ENCODE peak calls at places on chromosomes 13 and 19, in four cellular contexts. Z is glutamatergic neuron, I is GM13976, H is neural progenitor cell. N is an unnamed sample.

GRCh38 chr13:111233080-111233479 is 87.4 kb upstream of the TEX29 start:
- DNase-seq in Z (no peak), I (no peak), H (no peak), N (no peak)

GRCh38 chr19:3936506-3937442 is 3.9 kb downstream of the NMRK2 start:
- DNase-seq in Z (no peak), I (no peak), H (no peak), N (no peak)

GRCh38 chr13:73035660-73036059 is 23.1 kb upstream of the KLF5 start:
- DNase-seq in Z (no peak), I (no peak), H (no peak), N (no peak)

GRCh38 chr19:5631511-5632240 is 8.8 kb downstream of the SAFB start:
- DNase-seq in Z (no peak), I (no peak), H (no peak), N (no peak)

GRCh38 chr19:40614595-40615411 is 13.6 kb downstream of the LTBP4 start:
- DNase-seq in Z (peak; percentile 83), I (peak; percentile 82), H (peak; percentile 92), N (peak; percentile 94)

GRCh38 chr13:29801102-29801501 is 49.3 kb downstream of the UBL3 start:
- DNase-seq in Z (peak; percentile 41), I (no peak), H (no peak), N (no peak)

GRCh38 chr19:51064534-51065220 is at the start of gene KLK13:
- DNase-seq in Z (peak; percentile 34), I (peak; percentile 59), H (peak; percentile 26), N (no peak)

GRCh38 chr19:46617566-46618079 is 7.3 kb downstream of the PTGIR start:
- DNase-seq in Z (no peak), I (no peak), H (no peak), N (no peak)

GRCh38 chr13:80888421-80888820 is 547.5 kb upstream of the SPRY2 start:
- DNase-seq in Z (no peak), I (no peak), H (no peak), N (no peak)

GRCh38 chr19:33220115-33220514 is 5.5 kb downstream of the SLC7A10 start:
- DNase-seq in Z (no peak), I (no peak), H (no peak), N (no peak)

GRCh38 chr13:111317042-111317550 is 3.3 kb upstream of the TEX29 start:
- DNase-seq in Z (no peak), I (no peak), H (no peak), N (no peak)

GRCh38 chr19:4007836-4008539 is 452 bp downstream of the PIAS4 start:
- DNase-seq in Z (peak; percentile 71), I (no peak), H (peak; percentile 66), N (no peak)

GRCh38 chr19:4694211-4694987 is 24.3 kb upstream of the MYDGF start:
- DNase-seq in Z (no peak), I (no peak), H (no peak), N (peak; percentile 39)

GRCh38 chr13:76293346-76293745 is 592.9 kb downstream of the KCTD12 start:
- DNase-seq in Z (no peak), I (no peak), H (no peak), N (peak; percentile 36)

GRCh38 chr13:95608640-95609280 is 35.7 kb downstream of the DZIP1 start:
- DNase-seq in Z (peak; percentile 26), I (no peak), H (no peak), N (no peak)

GRCh38 chr13:46296920-46297319 is 85.2 kb downstream of the LRRC63 start:
- DNase-seq in Z (no peak), I (no peak), H (no peak), N (peak; percentile 84)

GRCh38 chr19:43923875-43924274 is 11.2 kb downstream of the ZNF45 start:
- DNase-seq in Z (no peak), I (no peak), H (no peak), N (no peak)

GRCh38 chr19:58554494-58555368 is at the start of gene CHMP2A:
- DNase-seq in Z (peak; percentile 99), I (peak; percentile 96), H (peak; percentile 99), N (peak; percentile 92)

GRCh38 chr13:66996503-66996902 is 233.6 kb downstream of the PCDH9 start:
- DNase-seq in Z (no peak), I (no peak), H (no peak), N (no peak)

GRCh38 chr13:97068146-97068545 is 73.9 kb upstream of the OXGR1 start:
- DNase-seq in Z (no peak), I (no peak), H (no peak), N (no peak)

GRCh38 chr13:48507024-48507423 is 25.9 kb downstream of the RCBTB2 start:
- DNase-seq in Z (no peak), I (no peak), H (no peak), N (no peak)

GRCh38 chr13:29452773-29453574 is 142.5 kb downstream of the SLC7A1 start:
- DNase-seq in Z (no peak), I (no peak), H (no peak), N (no peak)

GRCh38 chr13:29909975-29910674 is 59.7 kb upstream of the UBL3 start:
- DNase-seq in Z (no peak), I (no peak), H (no peak), N (no peak)

GRCh38 chr13:79637086-79637763 is 156.3 kb downstream of the NDFIP2 start:
- DNase-seq in Z (no peak), I (no peak), H (no peak), N (no peak)

GRCh38 chr19:2212861-2213711 is 23.0 kb downstream of the PLEKHJ1 start:
- DNase-seq in Z (no peak), I (no peak), H (no peak), N (no peak)

GRCh38 chr13:110676511-110677204 is 29.3 kb downstream of the CARS2 start:
- DNase-seq in Z (no peak), I (peak; percentile 81), H (no peak), N (no peak)

GRCh38 chr13:27997904-27998522 is 9.5 kb upstream of the URAD start:
- DNase-seq in Z (peak; percentile 58), I (no peak), H (peak; percentile 74), N (no peak)
- TF ChIP-seq CTCF in Z (peak; percentile 20), I (peak; percentile 49), H (peak; percentile 72), N (peak; percentile 36)

GRCh38 chr19:18282021-18282787 is 782 bp upstream of the JUND start:
- DNase-seq in Z (no peak), I (no peak), H (peak; percentile 21), N (no peak)
- TF ChIP-seq CTCF in Z (no peak), I (no peak), H (no peak), N (peak; percentile 10)

DNA sequence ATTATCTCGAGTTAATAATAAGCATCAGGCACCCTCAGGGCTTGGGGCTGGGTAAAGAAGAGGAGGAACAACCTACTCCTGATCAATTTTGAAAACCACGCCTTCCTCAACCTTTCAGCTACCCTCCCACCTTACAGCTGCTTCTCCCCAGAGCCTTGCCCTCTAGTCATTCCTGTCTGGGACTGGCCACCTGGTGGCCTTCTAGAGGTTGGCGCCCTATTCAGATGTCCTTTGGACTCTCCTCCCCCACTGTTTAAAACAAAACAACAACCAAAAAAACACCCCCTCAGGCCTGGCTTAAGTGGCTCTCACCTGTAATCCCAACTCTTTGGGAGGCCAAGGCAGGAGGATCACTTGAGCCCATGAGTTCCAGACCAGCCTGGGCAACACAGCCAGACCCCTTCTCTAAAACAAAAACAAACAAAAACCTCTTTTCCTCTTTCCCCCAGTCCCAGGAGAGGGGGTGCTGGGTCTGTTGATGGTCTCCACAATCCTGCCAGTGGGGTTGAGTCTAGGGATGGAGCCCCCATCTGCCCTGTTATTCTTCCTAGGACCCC is 62.3 kb downstream of the CCDC70 start:
- DNase-seq in Z (no peak), I (no peak), H (peak; percentile 20), N (no peak)
- TF ChIP-seq CTCF in Z (peak; percentile 30), I (no peak), H (peak; percentile 39), N (peak; percentile 17)

GRCh38 chr13:55816976-55817601 is 1323.6 kb upstream of the PRR20A start:
- DNase-seq in Z (no peak), I (no peak), H (no peak), N (no peak)
- TF ChIP-seq CTCF in Z (no peak), I (no peak), H (no peak), N (no peak)

GRCh38 chr13:19601749-19602725 is 31.4 kb upstream of the MPHOSPH8 start:
- DNase-seq in Z (peak; percentile 71), I (peak; percentile 80), H (peak; percentile 77), N (no peak)
- TF ChIP-seq CTCF in Z (no peak), I (peak; percentile 16), H (peak; percentile 43), N (no peak)

GRCh38 chr19:13095934-13096890 is 6.4 kb downstream of the LYL1 start:
- DNase-seq in Z (peak; percentile 86), I (no peak), H (peak; percentile 90), N (no peak)
- TF ChIP-seq CTCF in Z (peak; percentile 61), I (no peak), H (peak; percentile 43), N (no peak)

GRCh38 chr19:48271531-48272151 is 1.8 kb downstream of the ZNF114 start:
- DNase-seq in Z (peak; percentile 59), I (peak; percentile 60), H (peak; percentile 76), N (no peak)
- TF ChIP-seq CTCF in Z (peak; percentile 5), I (no peak), H (no peak), N (no peak)